ENCODE peak calls at places on chromosomes 6 and 20, in six cellular contexts. U is mesendoderm, P is activated T-cell treated with anti-CD3 and anti-CD28 coated beads for 48 hours, J is neural progenitor cell, B is D341Med, F is NCI-H82. W is an unnamed sample.

GRCh38 chr20:15703171-15703911 is 869.9 kb downstream of the KIF16B start:
- DNase-seq in P (no peak), J (no peak), F (no peak), B (no peak), U (no peak), W (peak)

GRCh38 chr20:38221041-38221589 is 39.4 kb downstream of the KIAA1755 start:
- DNase-seq in F (peak), U (peak), J (peak), P (peak), B (peak), W (no peak)

GRCh38 chr6:54107470-54107869 is 3.8 kb upstream of the MLIP start:
- DNase-seq in B (no peak), J (no peak), U (no peak), F (no peak), P (no peak), W (no peak)

GRCh38 chr6:97665410-97665809 is 382.4 kb upstream of the MMS22L start:
- DNase-seq in F (no peak), U (peak), P (no peak), J (peak), B (no peak), W (no peak)

GRCh38 chr6:125377621-125378020 is 75.9 kb upstream of the HDDC2 start:
- DNase-seq in U (peak), P (no peak), F (no peak), J (no peak), B (no peak), W (no peak)

GRCh38 chr6:166691199-166691598 is 64.1 kb upstream of the RPS6KA2 start:
- DNase-seq in P (no peak), F (no peak), B (no peak), U (peak), J (no peak), W (peak)

GRCh38 chr20:1885254-1885653 is 10.0 kb upstream of the SIRPA start:
- DNase-seq in U (no peak), F (no peak), B (no peak), J (no peak), P (no peak), W (no peak)

GRCh38 chr20:21632654-21633053 is 72.8 kb upstream of the PAX1 start:
- DNase-seq in U (no peak), F (no peak), J (no peak), B (no peak), P (no peak), W (no peak)

GRCh38 chr6:157597461-157598312 is 216.7 kb downstream of the ZDHHC14 start:
- DNase-seq in B (peak), P (peak), U (peak), F (peak), J (peak), W (no peak)

GRCh38 chr20:37988555-37988954 is 44.7 kb downstream of the TTI1 start:
- DNase-seq in B (no peak), J (no peak), F (no peak), P (no peak), U (no peak), W (no peak)